ENCODE peak calls at places on chromosomes 3 and 15, in four cellular contexts. J is AG20443, K is choroid plexus epithelial cell, G is cardiac septum. S is an unnamed sample.

GRCh38 chr3:143897558-143898305 is 49.5 kb upstream of the SLC9A9 start:
- DNase-seq in G (no peak), K (peak), J (peak), S (no peak)

GRCh38 chr15:67149859-67150824 is 84.7 kb downstream of the SMAD3 start:
- DNase-seq in G (peak), K (peak), J (peak), S (peak)

GRCh38 chr3:154126651-154127050 is 5.5 kb downstream of the ARHGEF26 start:
- DNase-seq in G (no peak), J (no peak), K (no peak), S (no peak)

GRCh38 chr3:34886443-34886842 is 752.9 kb upstream of the ARPP21 start:
- DNase-seq in K (no peak), G (no peak), J (no peak), S (no peak)

GRCh38 chr3:37519236-37519635 is 342.4 kb upstream of the CTDSPL start:
- DNase-seq in K (no peak), G (no peak), J (no peak), S (no peak)

GRCh38 chr3:117837391-117837790 is 1127.8 kb downstream of the TUSC7 start:
- DNase-seq in K (no peak), J (no peak), G (no peak), S (no peak)

GRCh38 chr3:128875556-128876120 is 3.8 kb upstream of the ACAD9 start:
- DNase-seq in J (peak), G (no peak), K (peak), S (no peak)

GRCh38 chr3:72661115-72661457 is 187.2 kb downstream of the SHQ1 start:
- DNase-seq in K (peak), J (peak), G (peak), S (no peak)

GRCh38 chr15:49979705-49980382 is 139.2 kb downstream of the ATP8B4 start:
- DNase-seq in J (no peak), K (no peak), G (no peak), S (no peak)

GRCh38 chr15:52799145-52799811 is 9.1 kb upstream of the ONECUT1 start:
- DNase-seq in K (no peak), J (no peak), G (no peak), S (no peak)

GRCh38 chr15:80588801-80589200 is 106.3 kb upstream of the ABHD17C start:
- DNase-seq in K (peak), J (peak), G (no peak), S (no peak)

GRCh38 chr3:69445498-69445897 is 59.6 kb upstream of the FRMD4B start:
- DNase-seq in J (no peak), K (no peak), G (no peak), S (no peak)

GRCh38 chr15:84929795-84930371 is 45.4 kb downstream of the SLC28A1 start:
- DNase-seq in G (no peak), J (peak), K (peak), S (no peak)

GRCh38 chr15:55791576-55792400 is 48.8 kb upstream of the PRTG start:
- DNase-seq in J (peak), G (no peak), K (peak), S (no peak)

S was measured in mesenteric fat pad.